ENCODE peak calls at places on chromosomes 11 and 22, in seven cellular contexts. C, Y, W, L, Q, G and N are unnamed samples.

GRCh38 chr11:44709281-44709562 is 17.5 kb upstream of the TSPAN18 start:
- DNase-seq in C (no peak), Y (no peak), W (peak), L (peak), Q (peak), G (no peak), N (no peak)

GRCh38 chr11:118924591-118925585 is 838 bp downstream of the BCL9L start:
- DNase-seq in C (peak), Y (no peak), W (no peak), L (peak), Q (peak), G (peak), N (peak)

GRCh38 chr11:118290923-118291322 is 13.6 kb upstream of the CD3E start:
- DNase-seq in C (no peak), Y (no peak), W (peak), L (peak), Q (peak), G (peak), N (peak)

GRCh38 chr22:21712751-21713427 is 22.7 kb downstream of the YPEL1 start:
- DNase-seq in C (peak), Y (no peak), W (peak), L (peak), Q (peak), G (peak), N (peak)

GRCh38 chr22:45318168-45318557 is 8.4 kb downstream of the FAM118A start:
- DNase-seq in C (peak), Y (peak), W (peak), L (peak), Q (peak), G (peak), N (peak)

GRCh38 chr11:47997063-47998053 is 17.0 kb downstream of the PTPRJ start:
- DNase-seq in C (no peak), Y (no peak), W (no peak), L (no peak), Q (peak), G (no peak), N (no peak)

GRCh38 chr11:69864930-69865661 is 45.9 kb upstream of the FGF3 start:
- DNase-seq in C (no peak), Y (no peak), W (no peak), L (no peak), Q (no peak), G (no peak), N (no peak)

GRCh38 chr11:27347949-27348879 is 14.8 kb downstream of the CCDC34 start:
- DNase-seq in C (no peak), Y (no peak), W (no peak), L (no peak), Q (no peak), G (no peak), N (no peak)

GRCh38 chr22:23789638-23790037 is 2.9 kb downstream of the SMARCB1 start:
- DNase-seq in C (no peak), Y (no peak), W (no peak), L (no peak), Q (no peak), G (no peak), N (no peak)

GRCh38 chr11:10450451-10451398 is 4.3 kb upstream of the AMPD3 start:
- DNase-seq in C (no peak), Y (no peak), W (no peak), L (peak), Q (peak), G (peak), N (no peak)

GRCh38 chr22:19149047-19149883 is 827 bp downstream of the GSC2 start:
- DNase-seq in C (no peak), Y (no peak), W (no peak), L (peak), Q (no peak), G (no peak), N (no peak)

GRCh38 chr11:126697937-126698336 is 302.6 kb downstream of the KIRREL3 start:
- DNase-seq in C (no peak), Y (no peak), W (no peak), L (no peak), Q (no peak), G (no peak), N (no peak)

GRCh38 chr11:102061276-102061675 is 14.0 kb downstream of the CFAP300 start:
- DNase-seq in C (no peak), Y (no peak), W (no peak), L (no peak), Q (no peak), G (no peak), N (peak)

GRCh38 chr11:120835601-120836228 is 188.2 kb upstream of the TBCEL start:
- DNase-seq in C (no peak), Y (no peak), W (no peak), L (no peak), Q (no peak), G (peak), N (peak)

GRCh38 chr11:78161937-78162336 is 22.5 kb upstream of the ALG8 start:
- DNase-seq in C (no peak), Y (no peak), W (no peak), L (peak), Q (no peak), G (no peak), N (no peak)

GRCh38 chr11:61377461-61378160 is 14.8 kb upstream of the TMEM216 start:
- DNase-seq in C (no peak), Y (no peak), W (peak), L (no peak), Q (peak), G (no peak), N (peak)

GRCh38 chr22:29689872-29690213 is 30.0 kb upstream of the CABP7 start:
- DNase-seq in C (peak), Y (no peak), W (peak), L (peak), Q (no peak), G (peak), N (no peak)

GRCh38 chr11:8720868-8721739 is 38.5 kb downstream of the RPL27A start:
- DNase-seq in C (no peak), Y (no peak), W (no peak), L (no peak), Q (no peak), G (no peak), N (no peak)

GRCh38 chr11:70200212-70200844 is 2.8 kb upstream of the FADD start:
- DNase-seq in C (no peak), Y (no peak), W (no peak), L (no peak), Q (peak), G (no peak), N (no peak)

GRCh38 chr22:24066260-24066659 is 55.2 kb downstream of the CABIN1 start:
- DNase-seq in C (no peak), Y (no peak), W (no peak), L (no peak), Q (no peak), G (no peak), N (no peak)

GRCh38 chr11:57485217-57486007 is 25.1 kb downstream of the RTN4RL2 start:
- DNase-seq in C (no peak), Y (no peak), W (peak), L (no peak), Q (no peak), G (no peak), N (no peak)

GRCh38 chr11:87081358-87081757 is 43.6 kb downstream of the TMEM135 start:
- DNase-seq in C (no peak), Y (no peak), W (no peak), L (no peak), Q (no peak), G (peak), N (no peak)

GRCh38 chr22:39519681-39520053 is 695 bp upstream of the ATF4 start:
- DNase-seq in C (no peak), Y (no peak), W (peak), L (no peak), Q (peak), G (no peak), N (peak)

GRCh38 chr11:70303070-70303469 is 32.6 kb downstream of the PPFIA1 start:
- DNase-seq in C (no peak), Y (no peak), W (peak), L (no peak), Q (peak), G (no peak), N (no peak)

GRCh38 chr22:29871684-29872083 is 11.3 kb upstream of the MTMR3 start:
- DNase-seq in C (no peak), Y (no peak), W (no peak), L (no peak), Q (no peak), G (no peak), N (no peak)

GRCh38 chr11:44760477-44760872 is 33.7 kb downstream of the TSPAN18 start:
- DNase-seq in C (no peak), Y (no peak), W (no peak), L (no peak), Q (no peak), G (no peak), N (no peak)